ENCODE peak calls at places on chromosomes 7 and 10, in ten cellular contexts. N is activated effector memory CD4-positive, alpha-beta T cell treated with Interleukin-2 at 50 U/mL for 16 hours; C is hepatic stellate cell; Y is sciatic nerve; A is aorta; W is lung microvascular endothelial cell; G is HTR-8/SVneo; R is stimulated activated naive CD8-positive, alpha-beta T cell treated with anti-CD3 and anti-CD28 coated beads, Interleukin-15, Interleukin-2, amounts not matched to agents 100 U/mL and 50 U/mL, for 24 hours; D is frontal cortex; P is Calu3. F is an unnamed sample.

GRCh38 chr10:84543948-84544347 is 215.6 kb downstream of the CCSER2 start:
- DNase-seq in A (no peak), C (peak; percentile 29), P (no peak), R (no peak), D (no peak), N (no peak), G (no peak), W (no peak), Y (no peak), F (no peak)

GRCh38 chr10:63128443-63128842 is 4.7 kb upstream of the NRBF2 start:
- DNase-seq in Y (no peak), A (no peak), G (no peak), W (no peak), C (no peak), N (no peak), D (no peak), P (no peak), R (no peak), F (no peak)

GRCh38 chr7:12749746-12750145 is 62.3 kb downstream of the ARL4A start:
- DNase-seq in D (no peak), G (no peak), C (no peak), P (no peak), R (no peak), W (no peak), A (no peak), Y (no peak), N (no peak), F (no peak)

GRCh38 chr7:155796381-155797261 is 15.6 kb downstream of the SHH start:
- DNase-seq in G (peak; percentile 53), Y (peak; percentile 78), A (peak; percentile 71), W (peak; percentile 47), R (peak; percentile 80), D (peak; percentile 84), N (peak; percentile 39), P (peak; percentile 87), C (peak; percentile 79), F (peak; percentile 40)

GRCh38 chr7:27459021-27459728 is 203.5 kb downstream of the HIBADH start:
- DNase-seq in A (no peak), D (no peak), W (no peak), R (no peak), N (no peak), C (peak; percentile 28), G (no peak), P (no peak), Y (no peak), F (no peak)

GRCh38 chr7:12757443-12757842 is 70.0 kb downstream of the ARL4A start:
- DNase-seq in G (peak; percentile 42), R (no peak), D (no peak), Y (no peak), N (no peak), W (peak; percentile 11), P (no peak), A (no peak), C (peak; percentile 65), F (no peak)

GRCh38 chr7:77395543-77395942 is 20.6 kb downstream of the GSAP start:
- DNase-seq in R (no peak), G (no peak), P (no peak), Y (no peak), C (no peak), D (no peak), W (no peak), A (no peak), N (no peak), F (no peak)

GRCh38 chr7:68706291-68706690 is 892.0 kb upstream of the AUTS2 start:
- DNase-seq in A (no peak), C (no peak), R (no peak), P (no peak), D (no peak), N (no peak), G (peak; percentile 51), W (no peak), Y (no peak), F (no peak)

GRCh38 chr7:19776981-19777380 is 3.6 kb upstream of the TMEM196 start:
- DNase-seq in R (no peak), C (no peak), G (no peak), N (no peak), P (no peak), A (no peak), W (no peak), D (no peak), Y (no peak), F (no peak)

GRCh38 chr7:112452102-112452888 is 2.0 kb downstream of the IFRD1 start:
- DNase-seq in D (no peak), P (peak; percentile 6), N (no peak), W (peak; percentile 65), A (peak; percentile 69), C (peak; percentile 19), Y (peak; percentile 77), R (no peak), G (no peak), F (no peak)

GRCh38 chr10:113294868-113295267 is 258.0 kb upstream of the HABP2 start:
- DNase-seq in G (no peak), W (no peak), Y (no peak), P (no peak), R (no peak), A (no peak), D (no peak), C (no peak), N (no peak), F (no peak)

GRCh38 chr7:101128040-101128834 is 1.3 kb downstream of the SERPINE1 start:
- DNase-seq in W (peak; percentile 51), G (no peak), R (no peak), P (no peak), A (no peak), N (no peak), D (no peak), C (no peak), Y (no peak), F (no peak)

GRCh38 chr10:5942471-5942870 is 34.9 kb downstream of the IL15RA start:
- DNase-seq in N (no peak), W (peak; percentile 86), G (no peak), C (no peak), R (no peak), Y (peak; percentile 73), A (peak; percentile 88), D (no peak), P (no peak), F (no peak)